ENCODE peak calls at places on chromosomes 6 and 20, in five cellular contexts. N, G, W, F and O are unnamed samples.

GRCh38 chr20:25540273-25540672 is 45.1 kb downstream of the NINL start:
- DNase-seq in F (no peak), G (no peak), W (peak; percentile 86), N (peak; percentile 66), O (no peak)

GRCh38 chr6:16769131-16769985 is 8.1 kb upstream of the ATXN1 start:
- DNase-seq in G (no peak), W (peak; percentile 26), N (no peak), F (no peak), O (peak; percentile 43)

GRCh38 chr6:1815827-1816452 is 206.2 kb downstream of the FOXC1 start:
- DNase-seq in W (peak; percentile 50), F (no peak), G (no peak), N (no peak), O (no peak)

GRCh38 chr20:48600470-48600945 is 227.3 kb downstream of the PREX1 start:
- DNase-seq in N (no peak), G (no peak), F (peak; percentile 3), W (no peak), O (no peak)

GRCh38 chr20:58553841-58554240 is 38.6 kb upstream of the APCDD1L start:
- DNase-seq in G (no peak), F (peak; percentile 57), W (no peak), N (peak; percentile 16), O (no peak)

GRCh38 chr20:1264727-1265126 is 1.4 kb upstream of the SNPH start:
- DNase-seq in W (no peak), F (no peak), N (no peak), G (no peak), O (no peak)

GRCh38 chr6:143196525-143197225 is 136.0 kb downstream of the AIG1 start:
- DNase-seq in G (no peak), W (no peak), N (no peak), F (no peak), O (no peak)

GRCh38 chr6:104949206-104949605 is 7.7 kb upstream of the LIN28B start:
- DNase-seq in N (no peak), G (no peak), W (no peak), F (no peak), O (no peak)

GRCh38 chr20:55977723-55978481 is 27.4 kb downstream of the CBLN4 start:
- DNase-seq in N (no peak), W (no peak), G (no peak), F (peak; percentile 65), O (no peak)

GRCh38 chr20:19974621-19975435 is 42.3 kb upstream of the NAA20 start:
- DNase-seq in G (no peak), N (no peak), F (peak; percentile 85), W (no peak), O (peak; percentile 95)

GRCh38 chr6:170266061-170266825 is 24.6 kb downstream of the DLL1 start:
- DNase-seq in N (no peak), G (no peak), W (no peak), F (no peak), O (peak; percentile 51)

GRCh38 chr6:56193846-56194245 is 53.5 kb downstream of the COL21A1 start:
- DNase-seq in F (no peak), G (no peak), W (no peak), N (no peak), O (no peak)

GRCh38 chr6:146286976-146287375 is 256.7 kb upstream of the RAB32 start:
- DNase-seq in F (no peak), G (no peak), N (no peak), W (no peak), O (no peak)

GRCh38 chr6:26064619-26065257 is 22.5 kb upstream of the HFE start:
- DNase-seq in W (peak; percentile 79), F (no peak), N (no peak), G (peak; percentile 18), O (no peak)

GRCh38 chr20:843908-844307 is 10.4 kb downstream of the FAM110A start:
- DNase-seq in F (no peak), G (no peak), W (no peak), N (no peak), O (no peak)

GRCh38 chr6:88383183-88383582 is 217.0 kb upstream of the CNR1 start:
- DNase-seq in N (no peak), F (no peak), W (no peak), G (no peak), O (no peak)

GRCh38 chr6:10429638-10430427 is 15.0 kb upstream of the TFAP2A start:
- DNase-seq in N (no peak), F (no peak), G (no peak), W (peak; percentile 78), O (no peak)

GRCh38 chr6:6701864-6702263 is 113.3 kb downstream of the LY86 start:
- DNase-seq in W (no peak), N (no peak), G (no peak), F (no peak), O (no peak)

GRCh38 chr6:112503210-112503609 is 156.1 kb downstream of the RFPL4B start:
- DNase-seq in G (peak; percentile 48), N (no peak), F (no peak), W (peak; percentile 24), O (no peak)

GRCh38 chr6:166306378-166307081 is 1.7 kb downstream of the PRR18 start:
- DNase-seq in N (no peak), G (no peak), F (no peak), W (no peak), O (no peak)

GRCh38 chr6:42251911-42252637 is 34.4 kb upstream of the MRPS10 start:
- DNase-seq in G (no peak), W (no peak), F (peak; percentile 75), N (no peak), O (peak; percentile 74)

GRCh38 chr20:51043811-51044210 is 20.9 kb upstream of the KCNG1 start:
- DNase-seq in W (no peak), G (no peak), N (no peak), F (no peak), O (no peak)

GRCh38 chr6:29845405-29846006 is 17.9 kb downstream of the HLA-G start:
- DNase-seq in F (no peak), N (no peak), G (no peak), W (no peak), O (no peak)

GRCh38 chr20:35257175-35257909 is 20.6 kb downstream of the MMP24OS start:
- DNase-seq in G (no peak), N (no peak), W (no peak), F (no peak), O (no peak)

GRCh38 chr6:90003941-90004340 is 109.7 kb downstream of the GJA10 start:
- DNase-seq in G (no peak), F (no peak), N (no peak), W (no peak), O (no peak)

GRCh38 chr6:170451762-170452651 is 101.1 kb downstream of the PSMB1 start:
- DNase-seq in G (no peak), W (no peak), N (no peak), F (no peak), O (no peak)

GRCh38 chr6:163355471-163355991 is 59.0 kb upstream of the QKI start:
- DNase-seq in N (no peak), G (no peak), F (no peak), W (no peak), O (no peak)

GRCh38 chr6:17385660-17386059 is 7.7 kb upstream of the CAP2 start:
- DNase-seq in N (no peak), G (no peak), F (no peak), W (no peak), O (no peak)

GRCh38 chr6:2558861-2559811 is 191.6 kb downstream of the MYLK4 start:
- DNase-seq in G (no peak), F (no peak), N (no peak), W (no peak), O (no peak)

GRCh38 chr20:5095931-5096330 is 23.8 kb downstream of the PCNA start:
- DNase-seq in W (no peak), G (no peak), N (no peak), F (no peak), O (no peak)

GRCh38 chr6:85677243-85677956 is 34.7 kb upstream of the SYNCRIP start:
- DNase-seq in G (no peak), F (no peak), W (no peak), N (no peak), O (no peak)

GRCh38 chr20:17733781-17734304 is 34.1 kb downstream of the BANF2 start:
- DNase-seq in N (no peak), G (no peak), F (no peak), W (no peak), O (no peak)

GRCh38 chr20:63074182-63074581 is 67.4 kb upstream of the BHLHE23 start:
- DNase-seq in W (no peak), G (no peak), F (no peak), N (no peak), O (peak; percentile 18)

GRCh38 chr20:2688041-2688591 is 4.5 kb upstream of the EBF4 start:
- DNase-seq in G (peak; percentile 53), F (peak; percentile 64), W (peak; percentile 87), N (peak; percentile 76), O (no peak)
- TF ChIP-seq CTCF in G (peak; percentile 72), F (peak; percentile 52), W (peak; percentile 95), N (peak; percentile 97), O (no peak)

DNA sequence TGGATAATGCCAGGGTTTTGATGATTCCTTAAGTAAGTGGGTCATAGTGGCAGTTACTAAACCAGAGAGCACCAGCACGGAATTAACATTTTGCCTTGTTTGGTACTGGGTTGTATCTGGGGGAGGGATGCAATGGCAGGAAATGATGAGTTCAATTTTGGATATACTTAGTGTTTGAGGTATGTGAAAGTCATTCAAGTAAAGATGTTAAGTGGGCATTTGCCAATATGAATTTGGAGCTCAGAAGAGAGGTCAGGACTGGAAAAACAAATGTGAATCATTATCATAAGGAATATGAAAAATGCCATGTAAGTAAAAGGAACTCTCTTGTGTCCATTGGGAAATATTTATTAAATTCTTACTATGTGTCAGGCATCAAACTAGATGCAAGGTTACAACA is 6.2 kb downstream of the PXT1 start:
- DNase-seq in W (no peak), G (no peak), N (no peak), F (no peak), O (no peak)
- TF ChIP-seq CTCF in W (no peak), G (no peak), N (no peak), F (no peak), O (no peak)

DNA sequence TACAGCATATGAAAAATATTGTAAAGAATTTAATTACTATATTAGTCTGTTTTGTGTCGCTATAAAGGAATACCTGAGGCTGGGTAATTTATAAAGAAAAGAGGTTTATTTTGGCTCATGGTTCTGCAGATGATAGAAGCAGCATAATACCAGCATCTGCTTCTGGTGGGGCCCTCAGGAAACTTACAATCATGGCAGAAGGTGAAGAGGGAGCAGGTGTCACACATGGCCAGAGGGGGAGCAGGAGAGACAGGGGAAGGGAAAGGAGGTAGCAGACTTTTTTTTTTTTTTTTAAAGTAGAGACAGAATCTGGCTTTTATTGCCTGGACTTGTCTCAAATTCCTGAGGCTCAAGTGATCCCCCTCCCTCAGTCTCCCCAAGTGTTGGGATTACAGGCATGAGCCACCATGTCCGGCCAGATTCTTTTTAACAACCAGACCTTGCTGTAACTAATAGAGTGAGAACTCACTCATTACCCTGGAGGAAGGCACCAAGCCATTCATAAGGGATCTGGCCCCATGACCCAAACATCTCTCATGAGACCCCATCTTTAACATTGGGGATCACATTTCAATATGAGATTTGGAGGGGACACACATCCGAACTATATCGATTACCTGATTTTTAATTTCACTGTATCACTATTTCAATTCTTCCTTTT is 64.6 kb downstream of the MAN1A1 start:
- DNase-seq in N (peak; percentile 56), F (no peak), G (no peak), W (peak; percentile 70), O (no peak)
- TF ChIP-seq CTCF in N (peak; percentile 61), F (no peak), G (peak; percentile 24), W (peak; percentile 62), O (no peak)

DNA sequence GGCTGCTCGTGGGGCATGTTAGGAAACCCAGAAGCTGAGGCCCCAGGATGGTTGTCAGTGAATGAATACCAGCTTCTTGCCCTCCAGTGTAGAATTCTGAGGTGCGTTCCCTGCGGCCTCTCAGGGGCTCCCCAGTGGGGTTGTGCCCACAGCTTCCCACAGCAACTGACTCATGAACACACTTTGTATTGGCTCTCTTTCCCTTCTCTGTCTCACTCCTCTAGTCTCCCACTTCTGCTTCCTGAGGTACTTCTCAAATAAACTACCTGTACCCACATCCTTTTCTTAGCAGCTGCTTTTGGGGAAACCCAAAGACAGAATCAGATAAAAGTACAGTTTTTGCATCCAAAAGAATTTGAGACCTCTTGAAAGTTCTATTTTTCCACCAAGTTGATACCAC is 107.7 kb upstream of the JAG1 start:
- DNase-seq in G (no peak), N (no peak), F (no peak), W (no peak), O (no peak)
- TF ChIP-seq CTCF in G (no peak), N (no peak), F (no peak), W (no peak), O (no peak)